ENCODE peak calls at places on chromosomes 11 and 22, in six cellular contexts. G, V, N, B, T and O are unnamed samples.
A peak's percentile ranks its signal among the peaks of the same experiment; 100 is the strongest.

GRCh38 chr22:27391092-27391770 is 410.3 kb downstream of the MN1 start:
- DNase-seq in G (no peak), V (no peak), N (no peak), B (no peak), T (peak; percentile 41), O (no peak)

GRCh38 chr11:118215262-118215661 is 9.5 kb downstream of the JAML start:
- DNase-seq in G (no peak), V (no peak), N (no peak), B (no peak), T (no peak), O (no peak)

GRCh38 chr22:42805998-42806481 is 51.0 kb downstream of the ARFGAP3 start:
- DNase-seq in G (no peak), V (peak; percentile 6), N (no peak), B (no peak), T (no peak), O (peak; percentile 55)

GRCh38 chr11:111282663-111283062 is 15.7 kb upstream of the POU2AF3 start:
- DNase-seq in G (no peak), V (no peak), N (no peak), B (no peak), T (no peak), O (no peak)

GRCh38 chr11:45285931-45286632 is at the start of gene SYT13:
- DNase-seq in G (no peak), V (no peak), N (no peak), B (no peak), T (peak; percentile 80), O (no peak)

GRCh38 chr11:111632798-111633197 is 30.5 kb downstream of the SIK2 start:
- DNase-seq in G (no peak), V (no peak), N (no peak), B (no peak), T (no peak), O (no peak)

GRCh38 chr22:41481131-41481830 is 12.4 kb downstream of the ACO2 start:
- DNase-seq in G (no peak), V (no peak), N (no peak), B (no peak), T (peak; percentile 23), O (no peak)

GRCh38 chr11:5596611-5597201 is at the start of gene TRIM6:
- DNase-seq in G (no peak), V (peak; percentile 29), N (no peak), B (no peak), T (peak; percentile 82), O (peak; percentile 42)

GRCh38 chr11:7630002-7630401 is 43.3 kb downstream of the CYB5R2 start:
- DNase-seq in G (no peak), V (no peak), N (no peak), B (peak; percentile 37), T (no peak), O (peak; percentile 94)

GRCh38 chr11:120403966-120404365 is 67.8 kb downstream of the ARHGEF12 start:
- DNase-seq in G (no peak), V (no peak), N (no peak), B (no peak), T (no peak), O (no peak)

GRCh38 chr11:87740513-87740912 is 434.7 kb downstream of the RAB38 start:
- DNase-seq in G (no peak), V (no peak), N (no peak), B (no peak), T (no peak), O (no peak)

GRCh38 chr11:121563003-121563402 is 110.2 kb upstream of the SORL1-AS1 start:
- DNase-seq in G (no peak), V (no peak), N (no peak), B (no peak), T (no peak), O (no peak)

GRCh38 chr22:45553333-45554039 is 50.8 kb downstream of the FBLN1 start:
- DNase-seq in G (peak; percentile 68), V (peak; percentile 72), N (no peak), B (peak; percentile 77), T (peak; percentile 86), O (peak; percentile 71)

GRCh38 chr11:10866893-10867331 is 9.1 kb upstream of the ZBED5 start:
- DNase-seq in G (no peak), V (peak; percentile 40), N (no peak), B (no peak), T (no peak), O (no peak)

GRCh38 chr22:49586244-49586748 is 241.4 kb downstream of the BRD1 start:
- DNase-seq in G (peak; percentile 58), V (no peak), N (no peak), B (no peak), T (peak; percentile 17), O (peak; percentile 2)

GRCh38 chr11:11444027-11444799 is 91.2 kb upstream of the CSNK2A3 start:
- DNase-seq in G (no peak), V (peak; percentile 44), N (no peak), B (no peak), T (no peak), O (no peak)

GRCh38 chr11:77085652-77086051 is 17.0 kb upstream of the OMP start:
- DNase-seq in G (peak; percentile 50), V (no peak), N (no peak), B (no peak), T (no peak), O (no peak)

GRCh38 chr11:77267910-77268309 is 33.6 kb downstream of the GDPD4 start:
- DNase-seq in G (no peak), V (peak; percentile 74), N (no peak), B (no peak), T (no peak), O (no peak)

GRCh38 chr11:120925944-120926343 is 98.0 kb upstream of the TBCEL start:
- DNase-seq in G (no peak), V (no peak), N (no peak), B (no peak), T (no peak), O (no peak)

GRCh38 chr11:34345012-34345804 is 12.6 kb downstream of the ABTB2 start:
- DNase-seq in G (no peak), V (peak; percentile 89), N (no peak), B (no peak), T (no peak), O (no peak)

GRCh38 chr11:12433571-12434061 is 56.2 kb downstream of the PARVA start:
- DNase-seq in G (no peak), V (no peak), N (no peak), B (peak; percentile 35), T (no peak), O (peak; percentile 24)

GRCh38 chr22:31968022-31968421 is 23.7 kb downstream of the YWHAH start:
- DNase-seq in G (no peak), V (no peak), N (no peak), B (no peak), T (no peak), O (no peak)

GRCh38 chr11:79375818-79376550 is 64.8 kb downstream of the TENM4 start:
- DNase-seq in G (no peak), V (peak; percentile 97), N (no peak), B (no peak), T (peak; percentile 80), O (no peak)

GRCh38 chr22:26139320-26139719 is 29.9 kb upstream of the SEZ6L start:
- DNase-seq in G (no peak), V (no peak), N (no peak), B (peak; percentile 41), T (no peak), O (no peak)

GRCh38 chr22:35313311-35314121 is 13.8 kb downstream of the TOM1 start:
- DNase-seq in G (no peak), V (peak; percentile 77), N (no peak), B (peak; percentile 33), T (no peak), O (peak; percentile 93)

GRCh38 chr11:46846510-46846830 is 390 bp upstream of the CKAP5 start:
- DNase-seq in G (no peak), V (no peak), N (no peak), B (no peak), T (no peak), O (no peak)

GRCh38 chr11:7281083-7281482 is 29.4 kb downstream of the SYT9 start:
- DNase-seq in G (no peak), V (peak; percentile 95), N (no peak), B (no peak), T (peak; percentile 92), O (peak; percentile 20)

GRCh38 chr22:38239101-38239761 is 33.6 kb downstream of the TMEM184B start:
- DNase-seq in G (no peak), V (peak; percentile 94), N (no peak), B (no peak), T (peak; percentile 37), O (peak; percentile 83)

GRCh38 chr11:105004021-105004420 is 18.9 kb downstream of the CASP5 start:
- DNase-seq in G (no peak), V (no peak), N (no peak), B (no peak), T (no peak), O (no peak)

GRCh38 chr11:16795146-16795545 is 56.7 kb downstream of the C11orf58 start:
- DNase-seq in G (no peak), V (no peak), N (no peak), B (no peak), T (no peak), O (no peak)

GRCh38 chr11:117314840-117315239 is 1.2 kb downstream of the BACE1 start:
- DNase-seq in G (no peak), V (no peak), N (no peak), B (no peak), T (peak; percentile 47), O (no peak)

GRCh38 chr11:118799372-118799771 is 8.4 kb upstream of the DDX6 start:
- DNase-seq in G (no peak), V (no peak), N (no peak), B (no peak), T (no peak), O (no peak)

GRCh38 chr11:103529217-103529684 is 420.0 kb downstream of the DYNC2H1 start:
- DNase-seq in G (no peak), V (peak; percentile 89), N (no peak), B (no peak), T (peak; percentile 82), O (peak; percentile 75)

GRCh38 chr22:43218786-43219185 is 31.9 kb upstream of the TTLL12 start:
- DNase-seq in G (no peak), V (no peak), N (no peak), B (no peak), T (peak; percentile 7), O (no peak)

GRCh38 chr22:49935561-49935960 is 17.1 kb downstream of the CRELD2 start:
- DNase-seq in G (no peak), V (no peak), N (no peak), B (no peak), T (no peak), O (no peak)